ENCODE peak calls at places on chromosomes 1 and 21, in nine cellular contexts. L, C, G, V, Q, K, T, A and W are unnamed samples.
A peak's percentile ranks its signal among the peaks of the same experiment; 100 is the strongest.

GRCh38 chr21:45940621-45941337 is 40.8 kb upstream of the COL6A1 start:
- DNase-seq in L (no peak), C (no peak), G (no peak), V (no peak), Q (no peak), K (peak; percentile 24), T (no peak), A (no peak), W (peak; percentile 58)

GRCh38 chr1:19044975-19045831 is 88.7 kb upstream of the IFFO2 start:
- DNase-seq in L (no peak), C (no peak), G (peak; percentile 87), V (peak; percentile 51), Q (no peak), K (peak; percentile 3), T (no peak), A (no peak), W (no peak)

GRCh38 chr1:15323351-15323988 is 76.4 kb downstream of the FHAD1 start:
- DNase-seq in L (peak; percentile 85), C (peak; percentile 89), G (peak; percentile 85), V (peak; percentile 81), Q (peak; percentile 80), K (peak; percentile 82), T (peak; percentile 70), A (peak; percentile 46), W (peak; percentile 91)

GRCh38 chr1:245370905-245371581 is 216.3 kb downstream of the KIF26B start:
- DNase-seq in L (peak; percentile 35), C (no peak), G (no peak), V (no peak), Q (no peak), K (peak; percentile 53), T (peak; percentile 23), A (no peak), W (no peak)

GRCh38 chr1:33943978-33944377 is 80.1 kb downstream of the HMGB4 start:
- DNase-seq in L (peak; percentile 28), C (peak; percentile 45), G (no peak), V (peak; percentile 78), Q (no peak), K (no peak), T (no peak), A (no peak), W (peak; percentile 48)

GRCh38 chr1:93701619-93702018 is 20.0 kb upstream of the BCAR3 start:
- DNase-seq in L (peak; percentile 92), C (peak; percentile 32), G (no peak), V (peak; percentile 98), Q (no peak), K (peak; percentile 33), T (no peak), A (no peak), W (peak; percentile 85)

GRCh38 chr1:95384570-95384969 is 150.6 kb downstream of the RWDD3 start:
- DNase-seq in L (peak; percentile 2), C (no peak), G (no peak), V (peak; percentile 7), Q (peak; percentile 79), K (no peak), T (peak; percentile 9), A (no peak), W (no peak)

GRCh38 chr1:32891241-32891570 is 4.9 kb downstream of the HPCA start:
- DNase-seq in L (no peak), C (no peak), G (no peak), V (no peak), Q (no peak), K (no peak), T (no peak), A (no peak), W (no peak)

GRCh38 chr1:214404571-214405213 is 123.7 kb downstream of the SMYD2 start:
- DNase-seq in L (peak; percentile 50), C (no peak), G (no peak), V (peak; percentile 50), Q (no peak), K (no peak), T (no peak), A (no peak), W (no peak)

GRCh38 chr1:156689035-156689959 is 12.1 kb upstream of the NES start:
- DNase-seq in L (peak; percentile 86), C (peak; percentile 81), G (peak; percentile 68), V (peak; percentile 88), Q (peak; percentile 94), K (peak; percentile 85), T (peak; percentile 63), A (peak; percentile 55), W (peak; percentile 83)

GRCh38 chr1:18516473-18516872 is 35.7 kb downstream of the KLHDC7A start:
- DNase-seq in L (no peak), C (no peak), G (no peak), V (no peak), Q (no peak), K (no peak), T (no peak), A (no peak), W (no peak)

GRCh38 chr1:163372576-163372975 is 50.8 kb downstream of the NUF2 start:
- DNase-seq in L (no peak), C (no peak), G (no peak), V (no peak), Q (no peak), K (no peak), T (no peak), A (no peak), W (no peak)

GRCh38 chr21:22544747-22545146 is 1546.5 kb downstream of the NCAM2 start:
- DNase-seq in L (no peak), C (no peak), G (no peak), V (no peak), Q (no peak), K (no peak), T (no peak), A (no peak), W (no peak)

DNA sequence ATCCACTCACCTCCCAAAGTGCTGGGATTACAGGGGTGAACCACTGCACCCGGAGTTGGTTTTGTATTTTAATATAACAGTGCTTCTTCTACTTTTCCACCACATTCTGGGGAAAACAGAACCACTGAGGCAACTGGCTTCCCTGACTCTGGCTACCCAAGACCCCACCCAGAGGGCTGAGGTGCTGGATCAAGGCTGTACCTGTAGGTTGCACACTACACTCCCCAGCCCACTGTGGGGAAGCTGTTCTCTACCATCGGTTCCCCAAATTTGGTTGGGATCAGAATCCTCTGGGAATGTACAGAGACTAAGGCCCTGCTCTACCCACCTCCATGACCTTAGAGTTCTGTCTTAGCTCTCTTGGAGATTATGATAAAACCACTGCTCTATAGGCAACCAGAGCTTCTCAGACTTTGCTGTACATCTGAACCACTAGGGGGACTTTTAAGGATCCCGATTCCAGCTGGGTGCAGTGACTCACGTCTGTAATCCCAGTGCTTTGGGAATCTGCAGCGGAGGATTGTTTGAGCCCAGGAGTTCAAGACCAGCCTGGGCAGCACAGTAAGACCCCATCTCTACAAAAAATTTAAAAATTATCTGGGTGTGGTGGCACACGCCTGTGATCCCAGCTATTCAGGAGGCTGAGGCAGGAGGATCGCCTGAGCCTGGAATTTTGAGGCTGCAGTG is 51.6 kb downstream of the GNG4 start:
- DNase-seq in L (peak; percentile 71), C (no peak), G (no peak), V (peak; percentile 75), Q (peak; percentile 27), K (no peak), T (no peak), A (no peak), W (peak; percentile 6)
- TF ChIP-seq CTCF in L (peak; percentile 56), C (no peak), G (no peak), V (peak; percentile 58), Q (peak; percentile 32), K (peak; percentile 57), T (no peak), A (no peak), W (peak; percentile 13)

GRCh38 chr1:63595435-63595834 is 2.2 kb downstream of the PGM1 start:
- DNase-seq in L (no peak), C (no peak), G (no peak), V (no peak), Q (no peak), K (no peak), T (no peak), A (no peak), W (no peak)
- H3K4me3 ChIP-seq in L (no peak overlapping the region), C (no peak overlapping the region), G (no peak overlapping the region), V (no peak overlapping the region), Q (no peak overlapping the region), K (no peak overlapping the region), T (no peak overlapping the region), A (no peak overlapping the region), W (no peak overlapping the region)

DNA sequence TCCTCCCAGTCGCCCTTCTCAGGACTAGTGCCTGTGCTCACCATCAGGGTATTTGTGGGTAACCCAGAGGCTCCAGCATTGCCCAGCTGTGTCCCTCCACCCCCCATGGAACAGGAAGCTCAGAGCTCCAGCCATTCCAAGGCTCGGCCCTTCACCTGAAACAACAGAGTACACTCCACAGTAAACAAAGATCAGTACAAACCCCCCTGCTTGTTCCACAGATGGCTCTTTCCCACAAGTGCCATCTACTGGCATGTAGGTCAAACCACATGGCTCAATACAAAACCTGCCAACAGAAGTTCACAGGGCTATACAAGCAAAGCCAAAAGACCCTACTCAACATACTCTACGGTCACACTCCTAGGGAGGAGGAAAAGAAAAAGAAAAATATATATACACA is 258.7 kb downstream of the AGBL4 start:
- DNase-seq in L (no peak), C (peak; percentile 76), G (no peak), V (no peak), Q (no peak), K (peak; percentile 5), T (no peak), A (no peak), W (no peak)
- TF ChIP-seq CTCF in L (no peak), C (no peak), G (no peak), V (no peak), Q (no peak), K (no peak), T (no peak), A (no peak), W (no peak)

GRCh38 chr1:206939131-206939530 is 7.1 kb downstream of the PIGR start:
- DNase-seq in L (no peak), C (no peak), G (no peak), V (no peak), Q (no peak), K (no peak), T (no peak), A (no peak), W (no peak)
- H3K4me3 ChIP-seq in L (no peak overlapping the region), C (no peak overlapping the region), G (no peak overlapping the region), V (no peak overlapping the region), Q (no peak overlapping the region), K (no peak overlapping the region), T (no peak overlapping the region), A (no peak overlapping the region), W (no peak overlapping the region)

GRCh38 chr1:160522136-160522535 is 919 bp downstream of the SLAMF6 start:
- DNase-seq in L (no peak), C (no peak), G (no peak), V (no peak), Q (no peak), K (no peak), T (no peak), A (no peak), W (no peak)
- TF ChIP-seq CTCF in L (no peak), C (no peak), G (no peak), V (no peak), Q (no peak), K (no peak), T (no peak), A (no peak), W (no peak)